ENCODE peak calls at places on chromosome 1, in ten cellular contexts. B, M, Y, F, D, Z, S, L, R and U are unnamed samples.
A peak's percentile ranks its signal among the peaks of the same experiment; 100 is the strongest.

GRCh38 chr1:25899792-25900191 is 6.4 kb downstream of the STMN1 start:
- DNase-seq in B (no peak), M (no peak), Y (no peak), F (no peak), D (no peak), Z (peak; percentile 43), S (no peak), L (no peak), R (no peak), U (no peak)

GRCh38 chr1:67214420-67215174 is 48.3 kb downstream of the IL23R start:
- DNase-seq in B (no peak), M (no peak), Y (no peak), F (peak; percentile 35), D (peak; percentile 38), Z (peak; percentile 21), S (no peak), L (no peak), R (no peak), U (peak; percentile 57)

GRCh38 chr1:96080925-96081324 is 640.7 kb upstream of the PTBP2 start:
- DNase-seq in B (no peak), M (no peak), Y (no peak), F (peak; percentile 30), D (no peak), Z (peak; percentile 9), S (no peak), L (no peak), R (no peak), U (peak; percentile 13)

GRCh38 chr1:1344672-1345361 is 4.4 kb downstream of the DVL1 start:
- DNase-seq in B (no peak), M (peak; percentile 71), Y (no peak), F (peak; percentile 90), D (peak; percentile 97), Z (peak; percentile 56), S (no peak), L (no peak), R (peak; percentile 75), U (peak; percentile 98)

GRCh38 chr1:70200065-70200464 is 5.3 kb downstream of the LRRC40 start:
- DNase-seq in B (no peak), M (no peak), Y (no peak), F (no peak), D (no peak), Z (no peak), S (no peak), L (no peak), R (no peak), U (no peak)

GRCh38 chr1:201060586-201060985 is 37.1 kb upstream of the KIF21B start:
- DNase-seq in B (no peak), M (no peak), Y (no peak), F (no peak), D (no peak), Z (no peak), S (no peak), L (no peak), R (no peak), U (no peak)

GRCh38 chr1:227841141-227841540 is 25.7 kb downstream of the PRSS38 start:
- DNase-seq in B (no peak), M (no peak), Y (no peak), F (no peak), D (no peak), Z (no peak), S (no peak), L (no peak), R (no peak), U (no peak)

GRCh38 chr1:16196874-16197273 is 15.6 kb downstream of the ARHGEF19 start:
- DNase-seq in B (no peak), M (no peak), Y (no peak), F (no peak), D (no peak), Z (no peak), S (no peak), L (no peak), R (no peak), U (no peak)

GRCh38 chr1:110339040-110339426 is at the start of gene RBM15:
- DNase-seq in B (peak; percentile 99), M (peak; percentile 98), Y (peak; percentile 92), F (peak; percentile 100), D (peak; percentile 100), Z (peak; percentile 100), S (peak; percentile 99), L (peak; percentile 99), R (peak; percentile 99), U (peak; percentile 100)

GRCh38 chr1:165384016-165384415 is 27.5 kb upstream of the LMX1A start:
- DNase-seq in B (no peak), M (no peak), Y (no peak), F (no peak), D (no peak), Z (no peak), S (no peak), L (no peak), R (no peak), U (no peak)

GRCh38 chr1:89454845-89455521 is 69.6 kb upstream of the LRRC8B start:
- DNase-seq in B (no peak), M (no peak), Y (no peak), F (peak; percentile 57), D (peak; percentile 66), Z (peak; percentile 48), S (no peak), L (peak; percentile 39), R (no peak), U (peak; percentile 69)

GRCh38 chr1:238589843-238590435 is 699.2 kb upstream of the ZP4 start:
- DNase-seq in B (no peak), M (no peak), Y (no peak), F (peak; percentile 85), D (no peak), Z (peak; percentile 78), S (no peak), L (no peak), R (no peak), U (no peak)

GRCh38 chr1:90717665-90718410 is 736 bp upstream of the BARHL2 start:
- DNase-seq in B (no peak), M (no peak), Y (no peak), F (peak; percentile 34), D (no peak), Z (peak; percentile 13), S (no peak), L (no peak), R (no peak), U (no peak)

DNA sequence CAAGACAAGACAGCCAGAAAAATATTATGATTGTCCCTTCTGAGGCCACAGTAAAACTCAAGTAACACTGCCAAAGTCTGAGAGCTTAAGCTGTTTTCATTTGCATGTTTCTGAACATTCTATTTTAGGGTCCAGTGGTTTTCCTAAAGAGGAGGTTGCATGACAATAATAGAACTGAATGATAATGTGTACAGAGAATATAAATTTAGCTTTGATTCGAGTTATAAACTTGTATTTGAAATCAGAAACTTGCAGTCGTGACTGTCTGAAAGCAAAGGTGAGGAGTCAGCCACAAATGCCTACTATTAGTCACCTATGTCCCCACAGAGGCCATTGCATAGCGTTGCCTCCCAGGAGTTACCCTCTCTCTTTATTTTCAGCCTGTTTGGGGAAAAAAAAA is 363.1 kb upstream of the ADGRL2 start:
- DNase-seq in B (no peak), M (no peak), Y (no peak), F (no peak), D (no peak), Z (no peak), S (no peak), L (no peak), R (no peak), U (no peak)
- H3K4me3 ChIP-seq in B (no peak overlapping the region), M (no peak overlapping the region), Y (no peak overlapping the region), F (no peak overlapping the region), D (no peak overlapping the region), Z (no peak overlapping the region), S (no peak overlapping the region), L (no peak overlapping the region), R (no peak overlapping the region), U (no peak overlapping the region)

GRCh38 chr1:231951399-231951798 is 324.8 kb downstream of the DISC1 start:
- DNase-seq in B (no peak), M (no peak), Y (no peak), F (peak; percentile 65), D (peak; percentile 68), Z (peak; percentile 15), S (no peak), L (no peak), R (peak; percentile 29), U (peak; percentile 66)

GRCh38 chr1:231950732-231951131 is 324.1 kb downstream of the DISC1 start:
- DNase-seq in B (no peak), M (no peak), Y (no peak), F (no peak), D (no peak), Z (no peak), S (no peak), L (no peak), R (no peak), U (no peak)

GRCh38 chr1:231954751-231955150 is 328.2 kb downstream of the DISC1 start:
- DNase-seq in B (no peak), M (no peak), Y (no peak), F (no peak), D (no peak), Z (no peak), S (no peak), L (no peak), R (no peak), U (no peak)

DNA sequence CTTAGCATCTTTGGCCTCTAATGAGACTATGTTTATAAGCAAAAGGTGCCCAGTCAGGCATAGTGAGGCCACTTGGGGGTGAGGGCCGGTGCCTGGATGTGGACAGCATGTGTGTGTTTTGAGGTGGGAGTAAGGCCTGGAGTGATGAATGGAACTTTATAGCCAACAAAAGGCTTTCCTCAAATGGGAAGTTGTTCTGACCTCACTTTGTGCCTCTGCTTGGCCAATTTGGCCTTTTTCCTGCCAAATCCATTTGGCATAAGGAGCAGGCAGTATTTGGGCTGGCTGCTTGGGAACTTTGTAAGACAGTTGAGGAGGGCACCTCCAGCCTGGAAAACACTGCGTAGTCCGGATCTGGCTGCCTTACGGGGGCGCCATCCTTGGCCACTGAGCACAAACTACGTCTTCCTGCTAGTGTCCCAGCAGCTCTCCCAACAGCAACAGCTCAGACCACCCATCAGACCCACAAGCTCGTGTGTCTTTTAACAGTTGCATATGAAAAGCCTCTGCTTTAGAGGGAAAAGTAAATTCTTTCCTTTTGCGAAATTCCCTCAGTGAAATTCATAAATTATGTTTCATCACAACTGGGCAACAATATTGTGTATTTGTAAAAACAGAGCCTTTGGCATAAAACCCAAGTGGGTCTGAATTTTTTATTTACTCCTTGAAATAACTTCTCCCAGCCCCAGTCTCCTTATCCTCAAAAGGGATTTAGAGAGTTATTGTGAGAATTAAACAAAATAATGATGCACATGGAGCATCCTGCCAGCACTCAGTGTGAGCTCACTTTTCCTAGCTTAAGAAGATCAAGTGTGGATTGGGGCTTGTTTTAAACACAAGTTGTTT is 322.9 kb downstream of the DISC1 start:
- DNase-seq in B (no peak), M (no peak), Y (no peak), F (no peak), D (no peak), Z (peak; percentile 54), S (no peak), L (no peak), R (no peak), U (no peak)
- TF ChIP-seq CTCF in B (no peak), M (no peak), Y (no peak), F (no peak), D (no peak), Z (peak; percentile 7), S (no peak), L (no peak), R (no peak), U (no peak)

GRCh38 chr1:36397083-36397377 is 678 bp downstream of the LSM10 start:
- DNase-seq in B (no peak), M (no peak), Y (no peak), F (no peak), D (no peak), Z (no peak), S (no peak), L (no peak), R (no peak), U (no peak)
- H3K4me3 ChIP-seq in B (peak overlapping the region; percentile 61), M (peak overlapping the region; percentile 93), Y (peak overlapping the region; percentile 88), F (peak overlapping the region; percentile 95), D (peak overlapping the region; percentile 96), Z (peak overlapping the region; percentile 89), S (peak overlapping the region; percentile 82), L (peak overlapping the region; percentile 59), R (peak overlapping the region; percentile 87), U (peak overlapping the region; percentile 93)

GRCh38 chr1:34137411-34137810 is 27.6 kb downstream of the CSMD2 start:
- DNase-seq in B (no peak), M (no peak), Y (no peak), F (no peak), D (no peak), Z (no peak), S (no peak), L (no peak), R (no peak), U (no peak)
- TF ChIP-seq CTCF in B (no peak), M (no peak), Y (no peak), F (no peak), D (no peak), Z (no peak), S (no peak), L (no peak), R (no peak), U (no peak)